ENCODE peak calls at places on chromosomes 12 and 14, in ten cellular contexts. O is foreskin keratinocyte; A is mucosa of descending colon; N is A549; F is fibroblast of lung; X is CD4-positive, alpha-beta memory T cell; I is IMR-90; W is right atrium auricular region; M is breast epithelium; K is OCI-LY7. L is an unnamed sample.

GRCh38 chr14:56378474-56378873 is 201.1 kb upstream of the TMEM260 start:
- DNase-seq in O (peak; percentile 46), A (no peak), N (no peak), F (peak; percentile 70), X (no peak), I (peak; percentile 82), W (no peak), M (no peak), K (no peak), L (peak; percentile 69)

GRCh38 chr12:79086546-79086945 is 222.0 kb downstream of the SYT1 start:
- DNase-seq in O (no peak), A (no peak), N (no peak), F (no peak), X (no peak), I (no peak), W (no peak), M (no peak), K (no peak), L (no peak)

GRCh38 chr12:132108211-132108832 is 35.8 kb downstream of the DDX51 start:
- DNase-seq in O (no peak), A (no peak), N (no peak), F (no peak), X (no peak), I (no peak), W (peak; percentile 48), M (no peak), K (no peak), L (no peak)

GRCh38 chr12:28212182-28212581 is 21.9 kb downstream of the CCDC91 start:
- DNase-seq in O (no peak), A (no peak), N (no peak), F (no peak), X (no peak), I (no peak), W (no peak), M (no peak), K (no peak), L (no peak)

GRCh38 chr14:75294649-75295033 is 16.0 kb downstream of the FOS start:
- DNase-seq in O (no peak), A (peak; percentile 54), N (peak; percentile 47), F (no peak), X (peak; percentile 39), I (no peak), W (no peak), M (no peak), K (peak; percentile 44), L (no peak)

GRCh38 chr12:64730585-64730964 is 28.6 kb downstream of the GNS start:
- DNase-seq in O (no peak), A (no peak), N (no peak), F (no peak), X (no peak), I (no peak), W (no peak), M (no peak), K (no peak), L (peak; percentile 15)

GRCh38 chr12:81644503-81644902 is 114.6 kb downstream of the PPFIA2 start:
- DNase-seq in O (peak; percentile 30), A (peak; percentile 9), N (peak; percentile 7), F (peak; percentile 44), X (no peak), I (peak; percentile 36), W (no peak), M (no peak), K (peak; percentile 37), L (peak; percentile 43)

GRCh38 chr12:29048787-29049186 is 100.3 kb upstream of the FAR2 start:
- DNase-seq in O (no peak), A (no peak), N (no peak), F (no peak), X (no peak), I (no peak), W (no peak), M (no peak), K (no peak), L (no peak)

GRCh38 chr12:14647028-14647750 is 49.2 kb downstream of the GUCY2C start:
- DNase-seq in O (peak; percentile 41), A (no peak), N (no peak), F (no peak), X (no peak), I (no peak), W (no peak), M (no peak), K (no peak), L (no peak)

GRCh38 chr14:93986972-93987371 is 10.1 kb upstream of the CCDC197 start:
- DNase-seq in O (no peak), A (no peak), N (no peak), F (no peak), X (no peak), I (no peak), W (no peak), M (no peak), K (no peak), L (no peak)

GRCh38 chr12:96170328-96170727 is 23.8 kb upstream of the ELK3 start:
- DNase-seq in O (no peak), A (no peak), N (no peak), F (no peak), X (no peak), I (no peak), W (no peak), M (no peak), K (no peak), L (no peak)

GRCh38 chr12:120761581-120761980 is 36.0 kb downstream of the ACADS start:
- DNase-seq in O (peak; percentile 98), A (no peak), N (no peak), F (peak; percentile 39), X (no peak), I (peak; percentile 57), W (no peak), M (no peak), K (no peak), L (peak; percentile 98)

GRCh38 chr12:125408718-125409117 is 343.5 kb downstream of the AACS start:
- DNase-seq in O (no peak), A (no peak), N (no peak), F (no peak), X (no peak), I (no peak), W (no peak), M (no peak), K (no peak), L (no peak)

GRCh38 chr12:21774358-21775129 is at the start of gene KCNJ8:
- DNase-seq in O (no peak), A (peak; percentile 19), N (peak; percentile 12), F (peak; percentile 57), X (no peak), I (peak; percentile 50), W (peak; percentile 83), M (no peak), K (no peak), L (peak; percentile 2)

GRCh38 chr12:65885312-65885711 is 61.0 kb downstream of the HMGA2 start:
- DNase-seq in O (no peak), A (no peak), N (no peak), F (no peak), X (no peak), I (peak; percentile 35), W (no peak), M (no peak), K (no peak), L (no peak)
- H3K4me1 ChIP-seq in O (peaks cover 40% of the 10 kb centered on the region), A (no peaks in the 10 kb centered on the region), N (no peaks in the 10 kb centered on the region), F (peaks cover 27% of the 10 kb centered on the region), X (no peaks in the 10 kb centered on the region), I (peaks cover 20% of the 10 kb centered on the region), W (no peaks in the 10 kb centered on the region), M (no peaks in the 10 kb centered on the region), K (no peaks in the 10 kb centered on the region), L (peaks cover 15% of the 10 kb centered on the region)

GRCh38 chr14:103070263-103070885 is 13.0 kb upstream of the CDC42BPB start:
- DNase-seq in O (no peak), A (no peak), N (no peak), F (no peak), X (no peak), I (no peak), W (no peak), M (no peak), K (no peak), L (no peak)
- H3K4me1 ChIP-seq in O (peaks cover 12% of the 10 kb centered on the region), A (peaks cover 42% of the 10 kb centered on the region), N (peaks cover 93% of the 10 kb centered on the region), F (peaks cover 4% of the 10 kb centered on the region), X (peaks cover 5% of the 10 kb centered on the region), I (peaks cover 3% of the 10 kb centered on the region), W (no peaks in the 10 kb centered on the region), M (peaks cover 5% of the 10 kb centered on the region), K (peaks cover 4% of the 10 kb centered on the region), L (peaks cover 53% of the 10 kb centered on the region)

GRCh38 chr14:98138666-98139065 is 1133.3 kb downstream of the BCL11B start:
- DNase-seq in O (peak; percentile 48), A (peak; percentile 65), N (peak; percentile 13), F (peak; percentile 24), X (peak; percentile 69), I (no peak), W (no peak), M (no peak), K (peak; percentile 25), L (no peak)
- H3K4me1 ChIP-seq in O (peaks cover 6% of the 10 kb centered on the region), A (no peaks in the 10 kb centered on the region), N (no peaks in the 10 kb centered on the region), F (no peaks in the 10 kb centered on the region), X (peaks cover 88% of the 10 kb centered on the region), I (no peaks in the 10 kb centered on the region), W (no peaks in the 10 kb centered on the region), M (no peaks in the 10 kb centered on the region), K (no peaks in the 10 kb centered on the region), L (no peaks in the 10 kb centered on the region)

GRCh38 chr14:22476882-22477281 is 112.1 kb downstream of the DAD1 start:
- DNase-seq in O (no peak), A (no peak), N (no peak), F (no peak), X (no peak), I (no peak), W (no peak), M (no peak), K (no peak), L (no peak)

GRCh38 chr14:22476005-22476751 is 112.8 kb downstream of the DAD1 start:
- DNase-seq in O (no peak), A (no peak), N (no peak), F (no peak), X (no peak), I (no peak), W (no peak), M (no peak), K (peak; percentile 72), L (no peak)

GRCh38 chr14:22475381-22475780 is 113.6 kb downstream of the DAD1 start:
- DNase-seq in O (no peak), A (no peak), N (no peak), F (no peak), X (no peak), I (no peak), W (no peak), M (no peak), K (peak; percentile 47), L (no peak)

GRCh38 chr14:22472935-22473854 is 115.8 kb downstream of the DAD1 start:
- DNase-seq in O (peak; percentile 20), A (peak; percentile 83), N (peak; percentile 21), F (no peak), X (no peak), I (peak; percentile 25), W (no peak), M (no peak), K (peak; percentile 89), L (peak; percentile 56)

DNA sequence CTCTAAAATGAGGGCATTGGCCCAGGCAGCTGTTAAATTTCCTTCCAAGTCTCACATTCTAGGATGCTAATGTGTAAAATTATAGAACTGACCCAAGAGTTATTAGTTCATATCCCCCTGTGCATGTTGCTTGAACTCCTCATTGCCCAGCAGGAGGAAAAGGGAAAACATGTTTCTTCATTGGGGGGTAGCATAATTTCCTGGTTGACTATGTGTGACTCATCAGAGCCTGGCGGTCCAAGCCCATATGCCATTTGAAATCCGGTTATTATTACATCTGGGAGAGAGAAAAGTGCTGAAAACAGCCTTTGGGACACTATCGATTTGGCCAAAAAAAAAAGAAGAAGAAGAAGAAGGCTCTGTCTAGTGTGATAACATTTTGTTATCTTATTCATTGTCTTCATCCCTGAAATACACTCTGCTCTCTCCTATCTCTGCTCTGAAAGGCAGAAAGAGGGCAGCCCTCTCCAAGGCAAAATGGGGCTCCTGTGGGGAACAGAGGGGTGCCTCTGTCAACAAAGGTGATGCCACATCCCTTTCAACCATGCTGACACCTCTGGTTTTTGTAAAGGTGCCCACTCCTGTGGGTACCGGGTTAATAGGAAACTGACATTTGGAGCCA is 114.2 kb downstream of the DAD1 start:
- DNase-seq in O (no peak), A (no peak), N (no peak), F (peak; percentile 47), X (no peak), I (peak; percentile 2), W (no peak), M (no peak), K (peak; percentile 44), L (no peak)
- H3K4me1 ChIP-seq in O (no peaks in the 10 kb centered on the region), A (no peaks in the 10 kb centered on the region), N (no peaks in the 10 kb centered on the region), F (no peaks in the 10 kb centered on the region), X (no peaks in the 10 kb centered on the region), I (no peaks in the 10 kb centered on the region), W (no peaks in the 10 kb centered on the region), M (no peaks in the 10 kb centered on the region), K (peaks cover 100% of the 10 kb centered on the region), L (peaks cover 6% of the 10 kb centered on the region)